ENCODE peak calls at places on chromosomes 7 and 10, in seven cellular contexts. H, Z, D, Q, P, L and N are unnamed samples.

GRCh38 chr7:79507161-79507560 is 53.7 kb upstream of the MAGI2 start:
- DNase-seq in H (no peak), Z (no peak), D (no peak), Q (no peak), P (no peak), L (no peak), N (no peak)

GRCh38 chr7:94741179-94741578 is 85.2 kb upstream of the SGCE start:
- DNase-seq in H (no peak), Z (no peak), D (no peak), Q (no peak), P (no peak), L (no peak), N (no peak)

GRCh38 chr10:3197354-3198003 is 24.9 kb upstream of the PITRM1 start:
- DNase-seq in H (peak; percentile 93), Z (peak; percentile 38), D (peak; percentile 91), Q (peak; percentile 85), P (peak; percentile 36), L (peak; percentile 66), N (peak; percentile 86)

GRCh38 chr10:2037966-2038493 is 300.7 kb upstream of the ADARB2 start:
- DNase-seq in H (no peak), Z (no peak), D (no peak), Q (no peak), P (no peak), L (no peak), N (no peak)

GRCh38 chr7:137909042-137909441 is 62.3 kb upstream of the DGKI start:
- DNase-seq in H (no peak), Z (no peak), D (no peak), Q (no peak), P (no peak), L (no peak), N (no peak)

GRCh38 chr10:62047240-62047897 is 145.9 kb downstream of the ARID5B start:
- DNase-seq in H (no peak), Z (no peak), D (no peak), Q (no peak), P (peak; percentile 46), L (no peak), N (no peak)

GRCh38 chr10:45238896-45239295 is 76.5 kb downstream of the OR13A1 start:
- DNase-seq in H (no peak), Z (no peak), D (no peak), Q (no peak), P (no peak), L (no peak), N (no peak)

GRCh38 chr7:120043250-120043649 is 229.7 kb upstream of the KCND2 start:
- DNase-seq in H (no peak), Z (no peak), D (peak; percentile 80), Q (no peak), P (no peak), L (no peak), N (no peak)

GRCh38 chr7:43655584-43655983 is 72.7 kb downstream of the STK17A start:
- DNase-seq in H (peak; percentile 52), Z (no peak), D (no peak), Q (no peak), P (no peak), L (no peak), N (no peak)

GRCh38 chr10:48478980-48479811 is 125.7 kb downstream of the ARHGAP22 start:
- DNase-seq in H (no peak), Z (no peak), D (no peak), Q (no peak), P (peak; percentile 9), L (no peak), N (no peak)

GRCh38 chr10:33134011-33134751 is 176.2 kb upstream of the ITGB1 start:
- DNase-seq in H (peak; percentile 100), Z (no peak), D (peak; percentile 95), Q (peak; percentile 41), P (no peak), L (peak; percentile 62), N (peak; percentile 96)

GRCh38 chr10:1737222-1738061 is at the start of gene ADARB2:
- DNase-seq in H (no peak), Z (peak; percentile 55), D (no peak), Q (peak; percentile 87), P (no peak), L (peak; percentile 8), N (peak; percentile 47)

GRCh38 chr10:50512743-50513416 is 110.9 kb downstream of the SGMS1 start:
- DNase-seq in H (no peak), Z (peak; percentile 28), D (no peak), Q (no peak), P (peak; percentile 20), L (no peak), N (no peak)

GRCh38 chr10:31914370-31914769 is 14.3 kb downstream of the ARHGAP12 start:
- DNase-seq in H (no peak), Z (no peak), D (no peak), Q (no peak), P (no peak), L (no peak), N (no peak)

GRCh38 chr7:8022628-8023027 is 54.0 kb downstream of the GLCCI1 start:
- DNase-seq in H (no peak), Z (no peak), D (no peak), Q (no peak), P (no peak), L (no peak), N (no peak)

GRCh38 chr10:84540022-84540616 is 211.7 kb downstream of the CCSER2 start:
- DNase-seq in H (peak; percentile 72), Z (no peak), D (peak; percentile 90), Q (no peak), P (no peak), L (no peak), N (peak; percentile 42)

GRCh38 chr7:124679826-124680225 is 85.8 kb downstream of the GPR37 start:
- DNase-seq in H (no peak), Z (no peak), D (no peak), Q (no peak), P (no peak), L (no peak), N (no peak)

GRCh38 chr10:49558194-49558593 is 19.3 kb upstream of the ERCC6 start:
- DNase-seq in H (no peak), Z (no peak), D (no peak), Q (no peak), P (no peak), L (no peak), N (no peak)

GRCh38 chr7:28165971-28166955 is 14.3 kb downstream of the JAZF1 start:
- DNase-seq in H (peak; percentile 49), Z (no peak), D (peak; percentile 81), Q (no peak), P (no peak), L (no peak), N (peak; percentile 20)

GRCh38 chr7:114083714-114084113 is 164.9 kb upstream of the PPP1R3A start:
- DNase-seq in H (no peak), Z (no peak), D (no peak), Q (peak; percentile 53), P (no peak), L (no peak), N (no peak)

GRCh38 chr7:150755473-150756099 is 18.4 kb downstream of the GIMAP5 start:
- DNase-seq in H (peak; percentile 12), Z (no peak), D (no peak), Q (no peak), P (peak; percentile 51), L (no peak), N (no peak)

GRCh38 chr7:100483728-100484635 is at the start of gene NYAP1:
- DNase-seq in H (no peak), Z (no peak), D (peak; percentile 38), Q (peak; percentile 83), P (peak; percentile 40), L (no peak), N (peak; percentile 50)

GRCh38 chr7:82288769-82289535 is 154.6 kb downstream of the CACNA2D1 start:
- DNase-seq in H (no peak), Z (no peak), D (no peak), Q (peak; percentile 98), P (no peak), L (no peak), N (no peak)

GRCh38 chr7:51224811-51225581 is 91.6 kb downstream of the COBL start:
- DNase-seq in H (peak; percentile 22), Z (no peak), D (no peak), Q (no peak), P (no peak), L (no peak), N (peak; percentile 92)

GRCh38 chr10:124495176-124495575 is 33.6 kb downstream of the LHPP start:
- DNase-seq in H (no peak), Z (no peak), D (no peak), Q (no peak), P (no peak), L (no peak), N (no peak)

GRCh38 chr7:4575254-4575653 is 106.8 kb upstream of the FOXK1 start:
- DNase-seq in H (no peak), Z (no peak), D (no peak), Q (no peak), P (no peak), L (no peak), N (no peak)

GRCh38 chr10:98339790-98340189 is 71.8 kb upstream of the LOXL4 start:
- DNase-seq in H (no peak), Z (peak; percentile 36), D (no peak), Q (peak; percentile 42), P (peak; percentile 44), L (no peak), N (no peak)

GRCh38 chr10:618229-618989 is 71.1 kb downstream of the DIP2C start:
- DNase-seq in H (no peak), Z (no peak), D (no peak), Q (no peak), P (no peak), L (no peak), N (no peak)

GRCh38 chr7:132508724-132509348 is 67.4 kb downstream of the PLXNA4 start:
- DNase-seq in H (no peak), Z (no peak), D (no peak), Q (peak; percentile 39), P (no peak), L (no peak), N (no peak)

GRCh38 chr7:32243891-32244290 is 173.7 kb upstream of the PDE1C start:
- DNase-seq in H (no peak), Z (no peak), D (no peak), Q (no peak), P (no peak), L (no peak), N (no peak)

GRCh38 chr7:150388306-150388705 is 9.2 kb downstream of the ZNF775 start:
- DNase-seq in H (no peak), Z (no peak), D (no peak), Q (no peak), P (no peak), L (no peak), N (no peak)